ENCODE peak calls at places on chromosomes 5 and 9, in nine cellular contexts. A is CD4-positive, alpha-beta T cell; X is HTR-8/SVneo; G is HuH-7; N is nucleus accumbens; Q is HEK293T; J is lower lobe of right lung; T is iris pigment epithelial cell; V is right atrium auricular region. C is an unnamed sample.

GRCh38 chr5:65190328-65191053 is 291.2 kb downstream of the ADAMTS6 start:
- DNase-seq in A (no peak), X (peak), G (no peak), N (no peak), Q (no peak), J (no peak), T (peak), V (no peak), C (no peak)

GRCh38 chr5:112434650-112435049 is 15.6 kb upstream of the EPB41L4A start:
- DNase-seq in A (no peak), X (no peak), G (no peak), N (no peak), Q (no peak), J (no peak), T (no peak), V (no peak), C (no peak)

GRCh38 chr5:37005252-37005651 is 128.7 kb downstream of the NIPBL start:
- DNase-seq in A (no peak), X (no peak), G (no peak), N (no peak), Q (no peak), J (no peak), T (peak), V (no peak), C (no peak)

GRCh38 chr5:123673107-123673506 is 161.1 kb downstream of the CSNK1G3 start:
- DNase-seq in A (no peak), X (no peak), G (no peak), N (no peak), Q (no peak), J (no peak), T (no peak), V (no peak), C (peak)

GRCh38 chr9:5671711-5672353 is 42.9 kb downstream of the RIC1 start:
- DNase-seq in A (peak), X (no peak), G (peak), N (no peak), Q (no peak), J (no peak), T (peak), V (no peak), C (no peak)

GRCh38 chr5:75363726-75364495 is 26.9 kb downstream of the HMGCR start:
- DNase-seq in A (no peak), X (no peak), G (no peak), N (no peak), Q (no peak), J (peak), T (no peak), V (no peak), C (peak)

GRCh38 chr9:33651125-33651524 is 127.1 kb downstream of the ANKRD18B start:
- DNase-seq in A (no peak), X (no peak), G (no peak), N (no peak), Q (no peak), J (no peak), T (no peak), V (no peak), C (no peak)

GRCh38 chr9:95023217-95024003 is 294.1 kb downstream of the FANCC start:
- DNase-seq in A (no peak), X (peak), G (no peak), N (no peak), Q (no peak), J (peak), T (peak), V (no peak), C (no peak)

GRCh38 chr5:26700759-26701384 is 337.5 kb downstream of the CDH9 start:
- DNase-seq in A (no peak), X (peak), G (peak), N (no peak), Q (peak), J (no peak), T (peak), V (no peak), C (no peak)

GRCh38 chr5:32303755-32304120 is 9.0 kb downstream of the MTMR12 start:
- DNase-seq in A (no peak), X (no peak), G (no peak), N (no peak), Q (no peak), J (no peak), T (no peak), V (no peak), C (no peak)

GRCh38 chr9:136858844-136859757 is 7.0 kb downstream of the MAMDC4 start:
- DNase-seq in A (no peak), X (no peak), G (no peak), N (peak), Q (no peak), J (peak), T (peak), V (no peak), C (peak)

GRCh38 chr9:12882430-12882829 is 107.6 kb downstream of the LURAP1L start:
- DNase-seq in A (no peak), X (no peak), G (no peak), N (no peak), Q (no peak), J (no peak), T (peak), V (no peak), C (no peak)

GRCh38 chr5:178236685-178237084 is 4.1 kb upstream of the PHYKPL start:
- DNase-seq in A (no peak), X (no peak), G (no peak), N (no peak), Q (no peak), J (no peak), T (no peak), V (peak), C (no peak)

GRCh38 chr5:6713274-6714181 is at the start of gene TENT4A:
- DNase-seq in A (no peak), X (no peak), G (peak), N (no peak), Q (no peak), J (peak), T (no peak), V (peak), C (no peak)

GRCh38 chr5:12114075-12114474 is 209.8 kb upstream of the CTNND2 start:
- DNase-seq in A (no peak), X (no peak), G (no peak), N (no peak), Q (no peak), J (no peak), T (no peak), V (no peak), C (no peak)

GRCh38 chr5:73994963-73995362 is 369.0 kb downstream of the ARHGEF28 start:
- DNase-seq in A (no peak), X (no peak), G (no peak), N (no peak), Q (no peak), J (no peak), T (no peak), V (no peak), C (no peak)

GRCh38 chr5:147857302-147858129 is 21.0 kb upstream of the SCGB3A2 start:
- DNase-seq in A (peak), X (peak), G (no peak), N (no peak), Q (peak), J (peak), T (peak), V (peak), C (peak)

GRCh38 chr9:12933957-12934356 is 159.1 kb downstream of the LURAP1L start:
- DNase-seq in A (no peak), X (no peak), G (no peak), N (no peak), Q (no peak), J (no peak), T (no peak), V (no peak), C (no peak)

C was measured in prostate gland.